ENCODE peak calls at places on chromosomes 5 and 9, in seven cellular contexts. M is osteocyte, O is colonic mucosa, S is mammary epithelial cell, A is BE2C, G is testis, F is WERI-Rb-1. I is an unnamed sample.

GRCh38 chr5:136047858-136048257 is 19.1 kb downstream of the TGFBI start:
- DNase-seq in M (no peak), O (no peak), S (no peak), A (no peak), G (peak), F (no peak), I (no peak)

GRCh38 chr5:55636177-55636576 is 75.9 kb downstream of the SLC38A9 start:
- DNase-seq in M (no peak), O (no peak), S (no peak), A (no peak), G (no peak), F (no peak), I (no peak)

GRCh38 chr9:82808478-82808877 is 254.5 kb downstream of the RASEF start:
- DNase-seq in M (no peak), O (no peak), S (no peak), A (no peak), G (no peak), F (no peak), I (no peak)

GRCh38 chr5:170139786-170140335 is 34.2 kb downstream of the FOXI1 start:
- DNase-seq in M (peak), O (no peak), S (no peak), A (no peak), G (no peak), F (no peak), I (no peak)

GRCh38 chr5:168851902-168852321 is 272.7 kb upstream of the PANK3 start:
- DNase-seq in M (no peak), O (no peak), S (peak), A (peak), G (no peak), F (no peak), I (no peak)

GRCh38 chr5:77644443-77645157 is 6.1 kb upstream of the OTP start:
- DNase-seq in M (no peak), O (no peak), S (no peak), A (no peak), G (no peak), F (no peak), I (no peak)

GRCh38 chr9:93319992-93320490 is 131.4 kb upstream of the FAM120A start:
- DNase-seq in M (peak), O (no peak), S (no peak), A (peak), G (no peak), F (no peak), I (no peak)

GRCh38 chr5:52605317-52605991 is 182.3 kb upstream of the ITGA1 start:
- DNase-seq in M (no peak), O (no peak), S (no peak), A (no peak), G (no peak), F (no peak), I (no peak)

GRCh38 chr5:39775058-39775457 is 350.3 kb upstream of the DAB2 start:
- DNase-seq in M (no peak), O (no peak), S (no peak), A (no peak), G (no peak), F (no peak), I (no peak)

GRCh38 chr9:70406446-70406862 is 8.0 kb downstream of the KLF9 start:
- DNase-seq in M (no peak), O (no peak), S (no peak), A (no peak), G (peak), F (no peak), I (no peak)

GRCh38 chr5:59542841-59543825 is 350.4 kb downstream of the PDE4D start:
- DNase-seq in M (no peak), O (peak), S (no peak), A (peak), G (peak), F (no peak), I (no peak)

GRCh38 chr5:101142102-101142501 is 239.0 kb upstream of the ST8SIA4 start:
- DNase-seq in M (no peak), O (no peak), S (no peak), A (no peak), G (no peak), F (no peak), I (no peak)

DNA sequence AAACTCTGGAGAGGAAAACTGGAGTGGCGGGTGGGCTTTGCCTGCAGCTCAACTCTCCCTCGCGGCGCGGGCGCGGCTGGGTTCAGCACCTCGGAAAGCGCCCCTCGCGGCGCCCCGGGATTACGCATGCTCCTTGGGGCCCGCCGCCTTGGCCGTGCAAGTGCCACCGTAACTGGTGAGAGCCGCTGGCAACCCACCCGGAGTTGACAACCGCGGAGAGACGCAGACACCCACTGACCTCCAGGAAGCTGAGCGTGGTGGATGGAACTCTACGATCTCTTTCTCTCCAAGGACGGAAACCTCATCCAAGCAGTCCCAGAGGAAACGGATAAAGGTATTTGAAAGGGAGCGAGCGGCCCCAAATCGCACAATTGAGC is 194 bp upstream of the RXFP3 start:
- DNase-seq in M (peak), O (peak), S (peak), A (peak), G (peak), F (peak), I (peak)
- TF ChIP-seq CTCF in M (peak), O (no peak), S (peak), A (peak), G (peak), F (peak), I (peak)

GRCh38 chr5:133746834-133747233 is 134.5 kb upstream of the FSTL4 start:
- DNase-seq in M (no peak), O (no peak), S (no peak), A (peak), G (peak), F (peak), I (no peak)
- TF ChIP-seq CTCF in M (no peak), O (no peak), S (no peak), A (peak), G (peak), F (peak), I (peak)

DNA sequence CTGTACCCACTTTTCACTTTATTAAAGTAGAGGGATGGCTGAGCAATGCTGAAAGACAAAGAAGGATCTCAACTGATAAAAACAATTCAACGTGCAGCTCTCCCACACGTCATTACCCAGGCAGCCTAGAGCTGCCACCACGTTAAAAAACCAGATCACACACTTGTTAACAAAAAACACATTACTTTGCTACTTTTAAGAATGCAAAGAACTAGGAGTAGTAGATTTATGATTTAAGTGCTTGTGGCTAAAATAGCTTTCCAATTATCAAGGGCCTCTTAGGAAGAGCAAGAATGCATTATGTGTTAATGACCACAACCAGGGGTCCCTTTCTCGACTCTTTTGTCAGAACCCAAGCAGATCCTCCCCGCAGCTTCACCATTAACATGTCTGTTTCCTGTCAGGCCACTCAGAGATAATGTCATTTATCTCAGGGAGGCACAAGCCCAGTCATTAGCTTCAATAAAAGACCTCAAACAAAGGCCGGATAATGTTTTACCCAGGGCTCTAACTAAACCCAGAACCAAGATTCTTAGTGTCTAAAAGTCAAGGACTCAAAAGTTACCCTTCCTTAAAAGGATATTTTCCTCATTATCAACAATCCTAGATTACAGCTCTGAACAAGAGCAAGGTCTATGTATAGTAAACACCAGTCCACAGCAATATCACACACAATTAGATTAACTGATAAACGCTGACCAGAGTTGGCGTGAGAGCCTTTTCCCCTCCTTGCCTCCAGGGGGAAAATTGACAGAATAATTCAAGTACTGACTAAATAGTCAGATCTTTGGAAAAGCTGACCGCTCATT is 7.5 kb downstream of the ZNF608 start:
- DNase-seq in M (no peak), O (no peak), S (no peak), A (peak), G (no peak), F (peak), I (no peak)
- TF ChIP-seq CTCF in M (peak), O (no peak), S (no peak), A (peak), G (no peak), F (peak), I (peak)

GRCh38 chr5:180494510-180495181 is 467 bp downstream of the CNOT6 start:
- DNase-seq in M (no peak), O (peak), S (peak), A (peak), G (peak), F (peak), I (peak)

GRCh38 chr5:180495292-180495691 is 1.1 kb downstream of the CNOT6 start:
- DNase-seq in M (no peak), O (no peak), S (peak), A (no peak), G (no peak), F (no peak), I (no peak)

GRCh38 chr5:180494060-180494509 is at the start of gene CNOT6:
- DNase-seq in M (peak), O (peak), S (peak), A (peak), G (peak), F (peak), I (peak)

GRCh38 chr5:180492226-180492903 is 1.8 kb upstream of the CNOT6 start:
- DNase-seq in M (no peak), O (no peak), S (no peak), A (no peak), G (no peak), F (no peak), I (no peak)

GRCh38 chr5:180491496-180491895 is 2.7 kb upstream of the CNOT6 start:
- DNase-seq in M (no peak), O (no peak), S (no peak), A (no peak), G (no peak), F (peak), I (no peak)
- TF ChIP-seq CTCF in M (no peak), O (no peak), S (no peak), A (peak), G (no peak), F (peak), I (no peak)

GRCh38 chr9:37309136-37309535 is 113.4 kb upstream of the GRHPR start:
- DNase-seq in M (no peak), O (no peak), S (peak), A (no peak), G (no peak), F (no peak), I (no peak)
- TF ChIP-seq CTCF in M (peak), O (no peak), S (peak), A (peak), G (no peak), F (peak), I (peak)

GRCh38 chr9:16543225-16543624 is 327.2 kb downstream of the BNC2 start:
- DNase-seq in M (no peak), O (no peak), S (no peak), A (no peak), G (no peak), F (no peak), I (no peak)
- TF ChIP-seq CTCF in M (no peak), O (no peak), S (no peak), A (no peak), G (no peak), F (no peak), I (no peak)

GRCh38 chr5:173530547-173530946 is 85.9 kb downstream of the BOD1 start:
- DNase-seq in M (no peak), O (no peak), S (peak), A (peak), G (no peak), F (no peak), I (no peak)
- TF ChIP-seq CTCF in M (peak), O (no peak), S (peak), A (peak), G (no peak), F (peak), I (no peak)

GRCh38 chr5:2805080-2805479 is 53.6 kb upstream of the IRX2 start:
- DNase-seq in M (no peak), O (no peak), S (peak), A (no peak), G (no peak), F (peak), I (no peak)
- TF ChIP-seq CTCF in M (no peak), O (no peak), S (peak), A (no peak), G (no peak), F (peak), I (peak)

I was measured in progenitor cell of endocrine pancreas.